ENCODE peak calls at places on chromosomes 5 and 9, in five cellular contexts. Q, C, N, V and B are unnamed samples.

GRCh38 chr9:34866614-34867013 is 91.5 kb upstream of the PHF24 start:
- DNase-seq in Q (no peak), C (no peak), N (no peak), V (no peak), B (no peak)

GRCh38 chr5:66850354-66851075 is 254.3 kb downstream of the MAST4 start:
- DNase-seq in Q (no peak), C (no peak), N (no peak), V (no peak), B (no peak)

GRCh38 chr5:127206320-127207113 is 84.1 kb upstream of the MEGF10 start:
- DNase-seq in Q (no peak), C (no peak), N (no peak), V (no peak), B (no peak)

GRCh38 chr9:81456431-81456970 is 232.8 kb downstream of the TLE1 start:
- DNase-seq in Q (no peak), C (no peak), N (no peak), V (no peak), B (no peak)

GRCh38 chr5:154320209-154320608 is 125.6 kb upstream of the SAP30L start:
- DNase-seq in Q (no peak), C (no peak), N (no peak), V (no peak), B (no peak)

GRCh38 chr5:156655732-156656131 is 194.4 kb upstream of the PPP1R2B start:
- DNase-seq in Q (no peak), C (no peak), N (no peak), V (no peak), B (no peak)

GRCh38 chr9:6692433-6692832 is 46.9 kb upstream of the GLDC start:
- DNase-seq in Q (no peak), C (no peak), N (no peak), V (no peak), B (no peak)

GRCh38 chr9:7665874-7666273 is 133.7 kb downstream of the DMAC1 start:
- DNase-seq in Q (no peak), C (no peak), N (no peak), V (no peak), B (no peak)

GRCh38 chr5:147887026-147887627 is 8.6 kb downstream of the SCGB3A2 start:
- DNase-seq in Q (no peak), C (no peak), N (no peak), V (no peak), B (no peak)

GRCh38 chr9:133493428-133493827 is 14.5 kb upstream of the SLC2A6 start:
- DNase-seq in Q (no peak), C (no peak), N (no peak), V (no peak), B (no peak)

GRCh38 chr9:135515541-135515951 is 5.7 kb upstream of the LCN1 start:
- DNase-seq in Q (no peak), C (no peak), N (peak), V (no peak), B (no peak)

GRCh38 chr9:34252670-34253459 is 74.0 kb downstream of the UBAP1 start:
- DNase-seq in Q (peak), C (no peak), N (no peak), V (no peak), B (no peak)

GRCh38 chr5:178314961-178315820 is 82.6 kb upstream of the PHYKPL start:
- DNase-seq in Q (no peak), C (no peak), N (no peak), V (no peak), B (peak)

GRCh38 chr5:79023323-79023722 is 38.2 kb upstream of the ARSB start:
- DNase-seq in Q (no peak), C (no peak), N (no peak), V (no peak), B (no peak)

GRCh38 chr5:108620516-108620915 is 127.2 kb upstream of the FER start:
- DNase-seq in Q (no peak), C (no peak), N (no peak), V (no peak), B (no peak)

GRCh38 chr9:106883030-106883429 is 20.1 kb downstream of the ZNF462 start:
- DNase-seq in Q (no peak), C (no peak), N (no peak), V (no peak), B (no peak)

GRCh38 chr9:121599186-121599871 is 52.1 kb upstream of the DAB2IP start:
- DNase-seq in Q (no peak), C (peak), N (peak), V (no peak), B (no peak)

GRCh38 chr5:56838409-56839039 is 23.2 kb downstream of the MAP3K1 start:
- DNase-seq in Q (no peak), C (no peak), N (no peak), V (peak), B (no peak)

GRCh38 chr9:77449177-77450092 is 198.7 kb downstream of the GNA14 start:
- DNase-seq in Q (no peak), C (no peak), N (no peak), V (no peak), B (no peak)

GRCh38 chr5:107486489-107486888 is 184.2 kb downstream of the EFNA5 start:
- DNase-seq in Q (no peak), C (no peak), N (no peak), V (peak), B (no peak)

GRCh38 chr9:3912817-3913216 is 387.0 kb upstream of the RFX3 start:
- DNase-seq in Q (no peak), C (no peak), N (no peak), V (no peak), B (no peak)

GRCh38 chr5:111703662-111704061 is 53.3 kb downstream of the NREP start:
- DNase-seq in Q (no peak), C (no peak), N (no peak), V (peak), B (no peak)

GRCh38 chr9:98121096-98121495 is 2.1 kb upstream of the TRIM14 start:
- DNase-seq in Q (peak), C (peak), N (no peak), V (no peak), B (no peak)

GRCh38 chr9:15299374-15299939 is 7.6 kb downstream of the TTC39B start:
- DNase-seq in Q (no peak), C (no peak), N (no peak), V (peak), B (no peak)

DNA sequence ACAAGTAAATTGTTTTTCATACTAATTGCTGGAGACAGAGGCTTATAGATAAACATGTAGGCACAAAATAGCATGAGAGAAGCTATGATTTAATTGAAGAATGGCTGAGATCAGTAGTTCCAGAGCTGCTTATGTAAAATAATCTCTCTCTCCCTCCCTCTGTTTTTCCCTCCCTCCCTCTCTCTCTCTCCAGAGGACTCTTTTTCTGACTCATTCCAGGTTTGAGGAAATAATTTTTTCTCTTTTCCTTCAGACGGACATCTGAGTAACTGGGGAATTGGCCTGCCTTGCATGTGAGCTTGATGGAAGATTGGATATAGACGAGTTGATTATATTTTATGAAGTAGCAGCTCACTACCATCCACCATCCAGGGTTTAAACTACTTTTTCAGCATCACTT is 35.5 kb downstream of the KCTD16 start:
- DNase-seq in Q (no peak), C (no peak), N (no peak), V (no peak), B (no peak)
- TF ChIP-seq EP300 in Q (no peak), C (no peak), N (no peak), V (no peak), B (no peak)

GRCh38 chr5:95857185-95857945 is 34.8 kb upstream of the GLRX start:
- DNase-seq in Q (peak), C (peak), N (peak), V (no peak), B (peak)
- TF ChIP-seq POLR2AphosphoS5 in Q (no peak), C (peak), N (peak), V (no peak), B (peak)

DNA sequence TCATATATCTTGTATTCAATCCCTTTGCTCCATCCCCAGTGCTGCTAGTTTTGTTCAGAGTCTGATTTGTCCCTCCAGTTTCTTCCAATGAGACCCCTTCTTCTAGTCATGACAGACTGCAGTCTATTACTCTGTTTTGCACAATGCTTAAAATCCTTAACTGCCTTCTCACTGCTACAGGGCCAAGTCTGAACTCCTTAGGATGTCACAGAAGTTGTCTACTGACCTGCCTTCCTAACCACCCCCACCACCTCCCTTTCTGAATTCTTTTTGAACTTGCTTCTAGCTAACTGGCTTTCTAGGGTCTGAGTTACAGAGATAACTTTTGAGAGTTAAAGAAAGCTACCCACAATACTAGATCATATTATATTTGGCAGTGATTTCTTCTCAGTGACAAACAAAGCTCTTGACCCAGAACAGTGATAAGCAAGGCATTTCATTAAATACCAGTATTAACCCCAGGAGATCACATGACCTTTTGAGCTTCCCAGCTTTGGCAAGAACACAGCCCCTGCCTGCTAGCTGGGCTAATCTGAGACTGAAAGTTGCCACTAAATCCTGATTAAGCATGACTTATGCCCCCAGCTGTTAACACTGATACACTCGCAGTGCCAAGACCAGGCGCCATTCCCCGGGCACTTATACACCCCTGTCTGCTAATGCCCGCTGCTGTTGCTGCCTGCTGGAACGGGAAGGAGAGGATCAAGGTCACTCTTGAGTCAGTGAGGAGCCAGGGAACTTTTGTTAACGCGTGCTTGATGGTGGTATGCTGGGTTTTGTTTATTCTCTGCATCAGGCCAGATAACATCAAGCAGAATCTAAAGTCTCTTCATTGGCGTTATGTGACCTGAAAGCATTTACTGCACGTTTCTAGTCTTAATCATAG is 36.4 kb upstream of the ADAMTSL1 start:
- DNase-seq in Q (no peak), C (no peak), N (peak), V (no peak), B (no peak)
- TF ChIP-seq EP300 in Q (no peak), C (no peak), N (no peak), V (no peak), B (no peak)

DNA sequence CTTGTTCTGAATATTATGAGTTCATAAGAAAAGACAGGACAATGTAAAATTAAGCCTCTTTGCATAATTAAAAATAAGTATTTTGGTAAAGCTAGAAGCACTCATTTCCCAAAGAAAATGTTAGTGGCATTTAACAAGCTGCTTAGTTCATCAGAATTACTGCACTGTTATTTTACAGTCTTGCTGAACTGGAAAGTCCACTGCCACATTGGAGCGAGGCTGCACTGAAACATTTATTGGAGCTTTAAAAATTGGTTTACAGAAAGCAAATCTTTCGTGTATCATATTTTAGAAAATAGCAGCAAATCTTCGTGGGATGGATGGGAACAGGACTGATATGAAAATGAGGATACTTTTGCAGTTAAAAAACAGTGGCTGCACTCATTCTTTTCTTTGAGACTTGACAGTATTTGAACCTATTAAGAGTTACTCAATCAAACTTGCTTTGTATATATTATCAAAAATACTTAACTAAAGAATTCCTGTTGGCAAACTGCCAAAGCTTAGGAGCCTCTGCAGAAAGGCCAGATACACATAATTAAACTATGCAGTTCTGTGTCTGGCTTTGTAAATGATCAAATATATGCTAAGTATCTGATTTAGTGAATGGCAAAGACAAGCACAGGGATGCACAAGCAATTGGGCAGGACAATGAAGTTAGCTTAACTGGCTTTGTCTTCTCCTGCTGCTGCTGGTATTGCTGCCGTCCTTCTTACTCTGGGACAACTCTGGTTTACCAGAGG is 16.5 kb upstream of the FBXL7 start:
- DNase-seq in Q (no peak), C (no peak), N (no peak), V (no peak), B (no peak)
- TF ChIP-seq POLR2AphosphoS5 in Q (no peak), C (no peak), N (no peak), V (no peak), B (no peak)

DNA sequence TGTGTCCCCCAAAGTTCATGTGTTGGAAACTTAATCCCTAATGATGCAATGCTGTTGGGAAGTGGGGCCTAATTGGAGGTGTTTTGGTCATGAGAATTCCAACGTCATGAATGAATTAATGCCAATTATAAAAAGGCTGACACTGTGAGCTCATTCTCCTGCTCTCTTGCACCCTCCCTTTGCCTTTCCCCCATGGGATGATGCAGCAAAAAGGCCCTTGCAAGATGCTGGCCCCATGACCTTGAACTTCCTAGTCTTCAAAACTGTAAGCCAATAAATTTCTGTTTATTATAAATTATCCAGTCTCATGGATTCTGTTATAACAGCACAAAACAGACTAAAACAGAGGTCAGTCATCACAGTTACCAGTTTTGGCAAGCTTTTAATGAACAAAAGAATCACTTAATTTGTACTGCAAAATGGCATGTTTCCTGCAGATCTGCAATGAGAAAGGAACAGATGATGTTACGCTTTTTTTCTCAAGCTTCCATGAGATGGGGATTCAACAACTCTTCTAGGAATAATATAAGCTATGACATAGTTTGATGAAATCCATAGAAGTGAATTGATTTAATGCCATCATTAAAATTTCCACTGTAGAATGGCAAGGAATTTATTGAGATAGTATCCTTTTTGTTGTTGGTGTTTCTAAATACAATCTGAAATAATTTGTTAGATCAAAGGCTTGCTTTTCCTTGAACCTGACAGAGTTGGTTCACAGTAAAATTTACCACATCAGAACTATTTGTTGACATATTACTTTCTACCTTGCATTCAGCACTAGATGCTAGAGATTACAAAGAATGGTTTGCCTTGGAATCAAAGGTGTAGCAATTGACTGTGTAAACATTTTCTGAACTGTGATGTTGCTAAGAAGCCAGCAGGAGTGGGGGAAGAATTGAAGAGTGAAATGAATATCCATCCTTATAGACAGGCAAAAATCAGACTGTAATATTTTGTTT is 29.3 kb upstream of the RFK start:
- DNase-seq in Q (no peak), C (no peak), N (no peak), V (no peak), B (no peak)
- TF ChIP-seq EP300 in Q (no peak), C (no peak), N (no peak), V (no peak), B (no peak)

DNA sequence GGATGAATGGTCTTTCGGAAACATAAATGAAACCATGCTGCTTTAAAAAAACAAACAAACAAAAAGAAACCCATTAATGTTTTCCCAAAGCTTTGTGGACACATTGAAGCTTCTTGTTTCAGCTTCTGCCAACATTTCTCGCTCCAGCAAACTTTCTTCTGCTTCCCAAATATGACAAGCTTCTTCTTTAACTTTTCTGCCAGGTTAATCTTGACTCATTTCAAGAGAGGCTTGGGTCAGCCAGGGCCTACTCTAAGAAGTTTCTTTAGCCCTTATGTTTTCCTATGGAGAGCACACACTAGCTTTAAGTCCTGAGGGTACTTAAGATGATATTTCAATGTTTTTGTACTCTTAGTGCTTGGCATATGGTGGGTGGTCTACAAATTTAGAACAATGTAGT is 6.1 kb downstream of the ANXA1 start:
- DNase-seq in Q (no peak), C (no peak), N (no peak), V (no peak), B (no peak)
- TF ChIP-seq POLR2AphosphoS5 in Q (no peak), C (no peak), N (no peak), V (no peak), B (no peak)